ENCODE peak calls at places on chromosomes 3 and 15, in ten cellular contexts. L is neural crest cell; J is NCI-H446; V is amniotic stem cell; S is T-helper 1 cell; U is breast epithelium; W is activated T-helper 1 cell treated with Interleukin-2 at 50 U/mL for 16 hours; I is Kasumi-1; O is stimulated activated CD8-positive, alpha-beta memory T cell treated with anti-CD3 and anti-CD28 coated beads, Interleukin-4, amount 100 ng/mL, for 1 hour; C is activated naive CD4-positive, alpha-beta T cell treated with anti-CD3 and anti-CD28 coated beads for 36 hours. M is an unnamed sample.

GRCh38 chr15:80820092-80820491 is 40.9 kb downstream of the CEMIP start:
- DNase-seq in C (no peak), U (no peak), I (no peak), W (no peak), J (no peak), S (no peak), V (no peak), L (no peak), O (no peak), M (no peak)

GRCh38 chr3:43584043-43584826 is 37.6 kb downstream of the ANO10 start:
- DNase-seq in O (no peak), W (no peak), I (no peak), S (no peak), U (no peak), C (peak), L (no peak), V (no peak), J (no peak), M (peak)

GRCh38 chr15:101052681-101053121 is 133.5 kb downstream of the LRRK1 start:
- DNase-seq in S (no peak), V (no peak), L (no peak), I (no peak), O (no peak), J (no peak), W (no peak), C (no peak), U (no peak), M (no peak)

GRCh38 chr3:171875923-171876412 is 32.8 kb downstream of the TMEM212 start:
- DNase-seq in C (no peak), U (no peak), O (no peak), W (no peak), L (no peak), V (no peak), I (no peak), S (no peak), J (no peak), M (peak)

GRCh38 chr3:152395764-152396163 is 127.0 kb downstream of the MBNL1 start:
- DNase-seq in J (no peak), W (no peak), C (no peak), S (no peak), O (no peak), I (no peak), V (no peak), U (no peak), L (no peak), M (no peak)

GRCh38 chr3:74636981-74637380 is 22.5 kb upstream of the CNTN3 start:
- DNase-seq in L (no peak), W (no peak), I (no peak), V (no peak), U (no peak), J (no peak), S (no peak), O (no peak), C (no peak), M (no peak)

GRCh38 chr3:126147147-126147931 is 33.0 kb downstream of the ALDH1L1 start:
- DNase-seq in L (peak), O (no peak), S (peak), U (peak), C (no peak), J (no peak), V (no peak), W (no peak), I (no peak), M (no peak)

GRCh38 chr3:120417272-120417911 is 33.4 kb downstream of the FSTL1 start:
- DNase-seq in S (peak), U (peak), L (peak), I (peak), V (peak), C (peak), W (peak), J (peak), O (peak), M (peak)

GRCh38 chr3:155664922-155665695 is 79.8 kb downstream of the PLCH1 start:
- DNase-seq in W (no peak), S (no peak), V (no peak), O (no peak), C (no peak), L (no peak), U (peak), I (peak), J (peak), M (peak)

M was measured in epithelial cell of esophagus.